ENCODE peak calls at places on chromosomes 16 and 17, in seven cellular contexts. D, O, L, Z, S, W and R are unnamed samples.

GRCh38 chr16:63617047-63617989 is 1504.5 kb downstream of the CDH11 start:
- DNase-seq in S (no peak), O (no peak), D (peak; percentile 1), L (no peak), Z (no peak), W (no peak), R (no peak)

GRCh38 chr17:46138470-46138869 is 54.8 kb downstream of the KANSL1 start:
- DNase-seq in Z (no peak), D (no peak), O (no peak), S (no peak), L (no peak), W (no peak), R (no peak)

GRCh38 chr17:73430848-73431247 is 119.0 kb upstream of the CDC42EP4 start:
- DNase-seq in Z (no peak), W (no peak), S (no peak), D (peak; percentile 13), L (peak; percentile 61), O (no peak), R (no peak)

GRCh38 chr16:67844441-67844840 is 2.3 kb upstream of the NUTF2 start:
- DNase-seq in D (peak; percentile 26), Z (no peak), W (no peak), S (no peak), L (no peak), O (no peak), R (peak; percentile 40)

GRCh38 chr17:8960325-8961144 is 5.0 kb downstream of the PIK3R5 start:
- DNase-seq in S (no peak), D (no peak), W (no peak), O (no peak), Z (peak; percentile 54), L (no peak), R (no peak)

GRCh38 chr16:6125483-6126259 is 1028.1 kb upstream of the EEF2KMT start:
- DNase-seq in Z (no peak), D (peak; percentile 94), O (no peak), W (no peak), S (no peak), L (no peak), R (no peak)

GRCh38 chr16:10419701-10420100 is 33.8 kb downstream of the ATF7IP2 start:
- DNase-seq in O (no peak), W (no peak), S (no peak), D (no peak), L (no peak), Z (no peak), R (no peak)

GRCh38 chr16:64971211-64971610 is 150.7 kb downstream of the CDH11 start:
- DNase-seq in S (no peak), Z (no peak), D (no peak), O (no peak), W (no peak), L (no peak), R (no peak)

GRCh38 chr16:77457046-77457445 is 22.2 kb upstream of the ADAMTS18 start:
- DNase-seq in O (no peak), W (no peak), Z (no peak), S (peak; percentile 55), L (no peak), D (peak; percentile 25), R (peak; percentile 45)

GRCh38 chr16:967077-967541 is 3.7 kb downstream of the LMF1 start:
- DNase-seq in W (no peak), S (no peak), Z (no peak), D (no peak), L (peak; percentile 41), O (no peak), R (no peak)

GRCh38 chr17:43213545-43213944 is 1.9 kb downstream of the TMEM106A start:
- DNase-seq in S (no peak), W (no peak), D (no peak), O (no peak), Z (no peak), L (no peak), R (no peak)

GRCh38 chr16:84484579-84485254 is 19.7 kb downstream of the MEAK7 start:
- DNase-seq in O (no peak), D (peak; percentile 41), W (peak; percentile 70), L (no peak), S (peak; percentile 38), Z (peak; percentile 83), R (peak; percentile 41)

GRCh38 chr16:66093217-66093616 is 273.3 kb upstream of the CDH5 start:
- DNase-seq in S (no peak), Z (no peak), L (no peak), W (no peak), O (no peak), D (peak; percentile 85), R (no peak)

GRCh38 chr17:18955009-18955408 is 3.0 kb downstream of the SLC5A10 start:
- DNase-seq in Z (no peak), S (no peak), D (no peak), W (no peak), L (no peak), O (no peak), R (no peak)

GRCh38 chr17:68134731-68135130 is 99.2 kb downstream of the KPNA2 start:
- DNase-seq in D (no peak), W (no peak), O (no peak), L (no peak), Z (no peak), S (no peak), R (no peak)

GRCh38 chr16:84054271-84054670 is 11.7 kb upstream of the SLC38A8 start:
- DNase-seq in L (peak; percentile 27), O (no peak), Z (peak; percentile 61), D (no peak), S (no peak), W (no peak), R (no peak)

GRCh38 chr16:20612551-20613470 is 36.6 kb upstream of the ACSM2B start:
- DNase-seq in L (peak; percentile 89), W (no peak), S (no peak), O (no peak), Z (no peak), D (no peak), R (no peak)

GRCh38 chr16:16019488-16019887 is 70.1 kb downstream of the ABCC1 start:
- DNase-seq in D (peak; percentile 67), Z (no peak), O (no peak), S (no peak), W (no peak), L (no peak), R (peak; percentile 74)